ENCODE peak calls at places on chromosomes 4 and X, in seven cellular contexts. U, S, E, G, V, O and Z are unnamed samples.
A peak's percentile ranks its signal among the peaks of the same experiment; 100 is the strongest.

GRCh38 chr4:188971125-188971524 is 831.9 kb downstream of the TRIML1 start:
- DNase-seq in U (peak; percentile 30), G (no peak), E (no peak), S (no peak), O (no peak), V (no peak), Z (no peak)

GRCh38 chrX:130623508-130623907 is 221.7 kb downstream of the RBMX2 start:
- DNase-seq in G (no peak), S (no peak), E (no peak), V (no peak), U (no peak), O (no peak), Z (no peak)

GRCh38 chrX:89053223-89053622 is 306.2 kb downstream of the CPXCR1 start:
- DNase-seq in V (no peak), E (no peak), U (no peak), S (no peak), G (no peak), O (no peak), Z (no peak)

GRCh38 chr4:88077911-88078310 is 70.5 kb downstream of the PKD2 start:
- DNase-seq in V (no peak), O (no peak), E (no peak), G (no peak), U (no peak), S (no peak), Z (no peak)

GRCh38 chr4:57499786-57500185 is 389.6 kb upstream of the IGFBP7 start:
- DNase-seq in E (no peak), G (no peak), S (no peak), V (no peak), U (peak; percentile 79), O (no peak), Z (no peak)

GRCh38 chrX:140701480-140701879 is 8.1 kb upstream of the LINC00632 start:
- DNase-seq in G (peak; percentile 2), E (no peak), U (no peak), O (no peak), S (no peak), V (peak; percentile 8), Z (no peak)

GRCh38 chr4:181645489-181645888 is 597.7 kb upstream of the TENM3 start:
- DNase-seq in S (no peak), V (no peak), O (no peak), E (no peak), G (no peak), U (no peak), Z (no peak)

GRCh38 chr4:98470831-98471230 is 187.6 kb downstream of the TSPAN5 start:
- DNase-seq in G (no peak), V (no peak), U (peak; percentile 92), S (no peak), E (no peak), O (no peak), Z (no peak)

GRCh38 chr4:6634746-6635145 is 5.7 kb upstream of the MRFAP1 start:
- DNase-seq in U (no peak), O (no peak), S (no peak), V (no peak), E (no peak), G (no peak), Z (no peak)

GRCh38 chr4:120718979-120719566 is 203.5 kb downstream of the PRDM5 start:
- DNase-seq in E (no peak), G (no peak), S (no peak), O (no peak), V (peak; percentile 18), U (peak; percentile 35), Z (no peak)

GRCh38 chrX:69070949-69071650 is 94.2 kb downstream of the PJA1 start:
- DNase-seq in U (no peak), S (no peak), E (no peak), O (peak; percentile 92), G (no peak), V (no peak), Z (peak; percentile 83)

GRCh38 chrX:2226182-2226581 is 274.6 kb downstream of the DHRSX start:
- DNase-seq in S (no peak), V (no peak), U (no peak), O (no peak), E (no peak), G (no peak), Z (no peak)